ENCODE peak calls at places on chromosome X, in seven cellular contexts. E, H, J, W, L, V and R are unnamed samples.

GRCh38 chrX:35380808-35381700 is 417.1 kb upstream of the MAGEB16 start:
- DNase-seq in L (no peak), E (no peak), V (no peak), W (no peak), J (no peak), H (peak; percentile 13), R (no peak)

GRCh38 chrX:121851033-121851432 is 803.6 kb downstream of the GLUD2 start:
- DNase-seq in H (no peak), V (no peak), J (no peak), W (peak; percentile 2), E (no peak), L (no peak), R (no peak)

GRCh38 chrX:39725928-39726619 is 371.7 kb downstream of the BCOR start:
- DNase-seq in V (peak; percentile 31), E (peak; percentile 60), W (peak; percentile 51), J (no peak), H (no peak), L (no peak), R (no peak)

GRCh38 chrX:87679849-87680248 is 162.2 kb downstream of the KLHL4 start:
- DNase-seq in J (no peak), H (no peak), L (no peak), W (no peak), V (no peak), E (no peak), R (no peak)

GRCh38 chrX:100687546-100687945 is 43.5 kb downstream of the SRPX2 start:
- DNase-seq in H (no peak), J (no peak), W (no peak), L (no peak), V (no peak), E (no peak), R (no peak)

GRCh38 chrX:147890766-147891165 is 21.0 kb upstream of the FMR1 start:
- DNase-seq in V (no peak), E (no peak), J (no peak), H (no peak), L (no peak), W (no peak), R (no peak)

GRCh38 chrX:130212371-130212770 is 40.6 kb downstream of the RAB33A start:
- DNase-seq in H (no peak), E (no peak), J (no peak), W (no peak), L (no peak), V (no peak), R (no peak)

GRCh38 chrX:125544856-125545255 is 225.2 kb downstream of the TEX13C start:
- DNase-seq in L (no peak), J (no peak), W (no peak), E (no peak), H (no peak), V (no peak), R (no peak)

GRCh38 chrX:76454456-76454927 is 27.0 kb downstream of the MAGEE1 start:
- DNase-seq in V (no peak), L (no peak), J (no peak), E (no peak), H (peak; percentile 30), W (peak; percentile 9), R (no peak)

GRCh38 chrX:105701310-105702052 is 120.9 kb upstream of the NRK start:
- DNase-seq in J (no peak), W (no peak), H (no peak), V (no peak), L (no peak), E (no peak), R (no peak)

GRCh38 chrX:135389243-135389642 is 32.5 kb upstream of the SMIM10L2A start:
- DNase-seq in V (no peak), W (no peak), J (no peak), E (no peak), L (no peak), H (no peak), R (no peak)

GRCh38 chrX:41923925-41924693 is 755 bp upstream of the CASK start:
- DNase-seq in E (no peak), L (no peak), H (no peak), V (no peak), J (no peak), W (peak; percentile 27), R (no peak)

GRCh38 chrX:66676990-66677389 is 38.1 kb upstream of the EDA2R start:
- DNase-seq in L (no peak), J (peak; percentile 45), H (no peak), W (peak; percentile 65), E (no peak), V (no peak), R (no peak)

GRCh38 chrX:14673764-14674163 is 144.4 kb downstream of the GLRA2 start:
- DNase-seq in J (peak; percentile 50), E (no peak), V (no peak), W (peak; percentile 84), L (no peak), H (no peak), R (no peak)

GRCh38 chrX:28591542-28591941 is 4.3 kb downstream of the IL1RAPL1 start:
- DNase-seq in V (no peak), H (no peak), L (no peak), J (no peak), W (no peak), E (no peak), R (no peak)

GRCh38 chrX:103549920-103550319 is 30.6 kb upstream of the RAB40A start:
- DNase-seq in L (no peak), V (no peak), W (no peak), E (no peak), H (no peak), J (no peak), R (no peak)

GRCh38 chrX:22073928-22074327 is 41.8 kb downstream of the PHEX start:
- DNase-seq in J (no peak), H (no peak), W (no peak), V (no peak), E (no peak), L (no peak), R (no peak)

GRCh38 chrX:65586491-65586890 is 51.9 kb upstream of the LAS1L start:
- DNase-seq in W (no peak), H (no peak), L (no peak), J (no peak), V (no peak), E (no peak), R (no peak)

GRCh38 chrX:22025751-22026150 is 6.4 kb upstream of the PHEX start:
- DNase-seq in J (no peak), E (no peak), L (no peak), V (no peak), H (no peak), W (peak; percentile 2), R (no peak)

GRCh38 chrX:40262641-40263560 is 165.1 kb upstream of the BCOR start:
- DNase-seq in J (peak; percentile 72), W (peak; percentile 20), V (peak; percentile 74), L (no peak), H (no peak), E (peak; percentile 70), R (no peak)

GRCh38 chrX:31497086-31497485 is 425.2 kb upstream of the FTHL17 start:
- DNase-seq in W (no peak), E (no peak), V (no peak), J (no peak), L (no peak), H (no peak), R (no peak)

GRCh38 chrX:138771042-138771441 is 59.5 kb upstream of the FGF13 start:
- DNase-seq in H (no peak), L (no peak), J (no peak), V (no peak), E (no peak), W (no peak), R (no peak)

GRCh38 chrX:68934421-68934820 is 105.6 kb downstream of the EFNB1 start:
- DNase-seq in H (no peak), V (no peak), W (no peak), L (peak; percentile 30), E (no peak), J (no peak), R (no peak)

GRCh38 chrX:136626237-136626636 is 21.7 kb upstream of the CD40LG start:
- DNase-seq in H (no peak), W (no peak), E (no peak), V (no peak), J (no peak), L (no peak), R (no peak)

GRCh38 chrX:11159149-11159548 is 48.0 kb downstream of the HCCS start:
- DNase-seq in J (no peak), H (no peak), W (no peak), V (no peak), L (no peak), E (no peak), R (no peak)

GRCh38 chrX:24260827-24261550 is 52.9 kb downstream of the SUPT20HL2 start:
- DNase-seq in V (no peak), L (no peak), H (no peak), J (no peak), W (peak; percentile 35), E (peak; percentile 70), R (peak; percentile 60)

GRCh38 chrX:24990585-24990984 is 25.2 kb downstream of the ARX start:
- DNase-seq in V (peak; percentile 40), E (no peak), H (no peak), L (no peak), W (no peak), J (no peak), R (no peak)

GRCh38 chrX:150213481-150214030 is 149.6 kb upstream of the MAMLD1 start:
- DNase-seq in E (no peak), J (no peak), H (no peak), W (no peak), V (no peak), L (no peak), R (no peak)

GRCh38 chrX:74925210-74926088 is at the start of gene NEXMIF:
- DNase-seq in E (no peak), L (no peak), V (peak; percentile 24), W (no peak), J (no peak), H (no peak), R (no peak)

GRCh38 chrX:84453351-84454246 is 48.7 kb downstream of the HDX start:
- DNase-seq in E (no peak), W (no peak), L (no peak), H (no peak), J (no peak), V (no peak), R (no peak)

GRCh38 chrX:53324085-53324484 is 42.7 kb upstream of the IQSEC2 start:
- DNase-seq in W (no peak), E (no peak), L (no peak), J (no peak), V (no peak), H (no peak), R (no peak)
- H3K36me3 ChIP-seq in W (no peaks in the 10 kb centered on the region), E (no peaks in the 10 kb centered on the region), L (no peaks in the 10 kb centered on the region), J (no peaks in the 10 kb centered on the region), V (no peaks in the 10 kb centered on the region), H (no peaks in the 10 kb centered on the region), R (no peaks in the 10 kb centered on the region)

GRCh38 chrX:1384738-1385250 is 7.1 kb downstream of the SLC25A6 start:
- DNase-seq in W (no peak), J (peak; percentile 36), V (no peak), E (no peak), H (no peak), L (no peak), R (peak; percentile 56)
- H3K36me3 ChIP-seq in W (peaks cover 58% of the 10 kb centered on the region), J (peaks cover 77% of the 10 kb centered on the region), V (no peaks in the 10 kb centered on the region), E (peaks cover 62% of the 10 kb centered on the region), H (no peaks in the 10 kb centered on the region), L (peaks cover 69% of the 10 kb centered on the region), R (peaks cover 61% of the 10 kb centered on the region)

GRCh38 chrX:153959649-153960048 is 12.0 kb downstream of the HCFC1 start:
- DNase-seq in H (no peak), E (no peak), W (no peak), J (no peak), L (no peak), V (no peak), R (no peak)
- H3K36me3 ChIP-seq in H (peaks cover 10% of the 10 kb centered on the region), E (peaks cover 91% of the 10 kb centered on the region), W (peaks cover 74% of the 10 kb centered on the region), J (peaks cover 89% of the 10 kb centered on the region), L (peaks cover 89% of the 10 kb centered on the region), V (no peaks in the 10 kb centered on the region), R (peaks cover 91% of the 10 kb centered on the region)

GRCh38 chrX:153719238-153719637 is 4.9 kb downstream of the BCAP31 start:
- DNase-seq in E (no peak), J (no peak), L (no peak), W (no peak), H (no peak), V (no peak), R (no peak)
- H3K36me3 ChIP-seq in E (peaks cover 42% of the 10 kb centered on the region), J (peaks cover 53% of the 10 kb centered on the region), L (peaks cover 33% of the 10 kb centered on the region), W (peaks cover 25% of the 10 kb centered on the region), H (peaks cover 22% of the 10 kb centered on the region), V (no peaks in the 10 kb centered on the region), R (peaks cover 30% of the 10 kb centered on the region)